ENCODE peak calls at places on chromosomes 13 and 19, in four cellular contexts. One of them, this sample, is unnamed.

GRCh38 chr19:37551123-37551993 is 43.2 kb downstream of the ZNF571 start:
- DNase-seq in WTC11: peak
- DNase-seq in HepG2: no peak
- DNase-seq in K562: peak
- DNase-seq in this sample: no peak

GRCh38 chr19:41682437-41682836 is 5.6 kb downstream of the CEACAM7 start:
- DNase-seq in HepG2: no peak
- DNase-seq in K562: no peak
- DNase-seq in WTC11: no peak
- DNase-seq in this sample: no peak

GRCh38 chr13:94333131-94333820 is 146.2 kb downstream of the DCT start:
- DNase-seq in WTC11: no peak
- DNase-seq in HepG2: no peak
- DNase-seq in K562: no peak
- DNase-seq in this sample: no peak

GRCh38 chr19:53903055-53903680 is 5.9 kb upstream of the CACNG7 start:
- DNase-seq in WTC11: peak
- DNase-seq in K562: peak
- DNase-seq in HepG2: peak
- DNase-seq in this sample: no peak

GRCh38 chr19:12126707-12127106 is 13.4 kb downstream of the ZNF20 start:
- DNase-seq in K562: peak
- DNase-seq in HepG2: peak
- DNase-seq in WTC11: peak
- DNase-seq in this sample: no peak

GRCh38 chr13:88919970-88920628 is 1248.9 kb downstream of the SLITRK5 start:
- DNase-seq in HepG2: no peak
- DNase-seq in WTC11: no peak
- DNase-seq in K562: no peak
- DNase-seq in this sample: no peak

GRCh38 chr19:15332311-15332996 is at the start of gene BRD4:
- DNase-seq in HepG2: no peak
- DNase-seq in WTC11: peak
- DNase-seq in K562: peak
- DNase-seq in this sample: peak

GRCh38 chr19:11191934-11192333 is 5.4 kb downstream of the KANK2 start:
- DNase-seq in HepG2: no peak
- DNase-seq in WTC11: no peak
- DNase-seq in K562: no peak
- DNase-seq in this sample: no peak

GRCh38 chr19:56150358-56150757 is 9.3 kb downstream of the ZNF444 start:
- DNase-seq in WTC11: no peak
- DNase-seq in HepG2: no peak
- DNase-seq in K562: no peak
- DNase-seq in this sample: no peak

GRCh38 chr19:32870154-32870573 is 597 bp upstream of the SLC7A9 start:
- DNase-seq in WTC11: peak
- DNase-seq in HepG2: peak
- DNase-seq in K562: no peak
- DNase-seq in this sample: no peak

GRCh38 chr13:109776575-109776974 is 9.8 kb downstream of the IRS2 start:
- DNase-seq in HepG2: no peak
- DNase-seq in K562: no peak
- DNase-seq in WTC11: no peak
- DNase-seq in this sample: no peak

GRCh38 chr13:25085125-25085742 is 10.7 kb upstream of the PABPC3 start:
- DNase-seq in K562: peak
- DNase-seq in WTC11: peak
- DNase-seq in HepG2: peak
- DNase-seq in this sample: peak

GRCh38 chr13:33204130-33204927 is 81.2 kb downstream of the STARD13 start:
- DNase-seq in WTC11: no peak
- DNase-seq in K562: no peak
- DNase-seq in HepG2: no peak
- DNase-seq in this sample: no peak

GRCh38 chr19:42090687-42091086 is 14.7 kb downstream of the ZNF574 start:
- DNase-seq in WTC11: no peak
- DNase-seq in K562: no peak
- DNase-seq in HepG2: no peak
- DNase-seq in this sample: no peak

GRCh38 chr13:23928985-23929384 is 31.7 kb upstream of the C1QTNF9B start:
- DNase-seq in WTC11: no peak
- DNase-seq in K562: no peak
- DNase-seq in HepG2: no peak
- DNase-seq in this sample: no peak

GRCh38 chr13:38933786-38934185 is 56.8 kb downstream of the STOML3 start:
- DNase-seq in WTC11: no peak
- DNase-seq in K562: no peak
- DNase-seq in HepG2: no peak
- DNase-seq in this sample: no peak

GRCh38 chr19:43765109-43765876 is 10.5 kb upstream of the SMG9 start:
- DNase-seq in HepG2: peak
- DNase-seq in K562: peak
- DNase-seq in WTC11: no peak
- DNase-seq in this sample: no peak

GRCh38 chr19:34287676-34288140 is 33.4 kb downstream of the GARRE1 start:
- DNase-seq in WTC11: no peak
- DNase-seq in HepG2: no peak
- DNase-seq in K562: no peak
- DNase-seq in this sample: no peak

GRCh38 chr19:43416951-43417623 is 2.4 kb downstream of the TEX101 start:
- DNase-seq in WTC11: no peak
- DNase-seq in K562: no peak
- DNase-seq in HepG2: no peak
- DNase-seq in this sample: no peak

GRCh38 chr13:45548281-45548680 is 67.3 kb downstream of the ERICH6B start:
- DNase-seq in K562: no peak
- DNase-seq in WTC11: no peak
- DNase-seq in HepG2: no peak
- DNase-seq in this sample: no peak

GRCh38 chr19:12685831-12686230 is 2.0 kb upstream of the GNG14 start:
- DNase-seq in K562: no peak
- DNase-seq in HepG2: no peak
- DNase-seq in WTC11: no peak
- DNase-seq in this sample: no peak

GRCh38 chr19:48698046-48698445 is 2.3 kb downstream of the FUT2 start:
- DNase-seq in K562: peak
- DNase-seq in WTC11: no peak
- DNase-seq in HepG2: no peak
- DNase-seq in this sample: no peak

GRCh38 chr13:40496035-40496810 is 170.2 kb downstream of the FOXO1 start:
- DNase-seq in WTC11: no peak
- DNase-seq in HepG2: no peak
- DNase-seq in K562: no peak
- DNase-seq in this sample: no peak

GRCh38 chr13:22193070-22193469 is 522.2 kb downstream of the FGF9 start:
- DNase-seq in HepG2: no peak
- DNase-seq in K562: no peak
- DNase-seq in WTC11: no peak
- DNase-seq in this sample: no peak

GRCh38 chr19:8515317-8515716 is 1.4 kb upstream of the ZNF414 start:
- DNase-seq in K562: peak
- DNase-seq in HepG2: no peak
- DNase-seq in WTC11: no peak
- DNase-seq in this sample: no peak

GRCh38 chr13:40376296-40376849 is 290.1 kb downstream of the FOXO1 start:
- DNase-seq in HepG2: no peak
- DNase-seq in WTC11: no peak
- DNase-seq in K562: no peak
- DNase-seq in this sample: no peak

GRCh38 chr13:51614350-51614786 is 30.1 kb downstream of the WDFY2 start:
- DNase-seq in HepG2: no peak
- DNase-seq in K562: no peak
- DNase-seq in WTC11: no peak
- DNase-seq in this sample: no peak

GRCh38 chr19:38809592-38810252 is 3.0 kb downstream of the LGALS4 start:
- DNase-seq in HepG2: no peak
- DNase-seq in K562: no peak
- DNase-seq in WTC11: no peak
- DNase-seq in this sample: no peak

GRCh38 chr13:73914119-73914518 is 220.1 kb downstream of the KLF12 start:
- DNase-seq in K562: no peak
- DNase-seq in WTC11: no peak
- DNase-seq in HepG2: no peak
- DNase-seq in this sample: no peak

GRCh38 chr19:7605490-7606222 is 10.0 kb downstream of the CAMSAP3 start:
- DNase-seq in WTC11: peak
- DNase-seq in HepG2: peak
- DNase-seq in K562: peak
- DNase-seq in this sample: peak

GRCh38 chr13:54356849-54357248 is 1328.2 kb downstream of the OLFM4 start:
- DNase-seq in WTC11: no peak
- DNase-seq in K562: no peak
- DNase-seq in HepG2: no peak
- DNase-seq in this sample: no peak

GRCh38 chr19:4870025-4870700 is 2.7 kb upstream of the PLIN3 start:
- DNase-seq in HepG2: peak
- DNase-seq in WTC11: no peak
- DNase-seq in K562: peak
- DNase-seq in this sample: no peak

GRCh38 chr19:23470873-23471555 is 75.7 kb upstream of the ZNF91 start:
- DNase-seq in HepG2: no peak
- DNase-seq in K562: no peak
- DNase-seq in WTC11: peak
- DNase-seq in this sample: no peak

GRCh38 chr13:112901951-112902651 is 66.9 kb upstream of the MCF2L start:
- DNase-seq in HepG2: no peak
- DNase-seq in WTC11: peak
- DNase-seq in K562: no peak
- DNase-seq in this sample: no peak

GRCh38 chr13:38819596-38819995 is 132.7 kb downstream of the FREM2 start:
- DNase-seq in K562: no peak
- DNase-seq in WTC11: no peak
- DNase-seq in HepG2: no peak
- DNase-seq in this sample: no peak

GRCh38 chr13:25927966-25928365 is 123.8 kb downstream of the SHISA2 start:
- DNase-seq in K562: no peak
- DNase-seq in HepG2: no peak
- DNase-seq in WTC11: no peak
- DNase-seq in this sample: no peak

GRCh38 chr13:78015782-78016181 is 97.2 kb upstream of the EDNRB start:
- DNase-seq in K562: no peak
- DNase-seq in WTC11: no peak
- DNase-seq in HepG2: no peak
- DNase-seq in this sample: no peak

DNA sequence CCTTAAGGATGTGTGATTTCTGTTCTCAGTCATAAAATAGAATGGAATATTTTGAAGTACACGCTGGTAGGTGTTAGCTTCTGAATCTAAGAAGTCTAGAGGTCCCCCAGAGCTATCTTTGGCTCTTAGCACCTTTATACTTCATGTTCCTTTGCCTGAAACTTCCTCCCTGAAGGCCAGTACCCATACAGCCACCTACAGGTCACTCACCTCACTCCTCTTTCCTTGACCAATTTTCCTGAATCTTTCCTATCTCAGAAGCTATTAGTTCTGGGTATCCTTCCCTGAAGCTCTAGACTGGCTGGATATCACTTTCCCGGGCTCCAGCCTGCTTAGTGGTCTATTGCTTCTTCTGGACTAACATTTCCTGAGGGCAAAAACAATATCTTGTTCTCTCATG is 93.4 kb upstream of the EDNRB start:
- DNase-seq in HepG2: no peak
- DNase-seq in K562: no peak
- DNase-seq in WTC11: no peak
- DNase-seq in this sample: no peak
- TF ChIP-seq ELF4 in HepG2: no peak
- TF ChIP-seq ELF4 in K562: no peak
- TF ChIP-seq ELF4 in WTC11: no peak
- TF ChIP-seq ELF4 in this sample: no peak

DNA sequence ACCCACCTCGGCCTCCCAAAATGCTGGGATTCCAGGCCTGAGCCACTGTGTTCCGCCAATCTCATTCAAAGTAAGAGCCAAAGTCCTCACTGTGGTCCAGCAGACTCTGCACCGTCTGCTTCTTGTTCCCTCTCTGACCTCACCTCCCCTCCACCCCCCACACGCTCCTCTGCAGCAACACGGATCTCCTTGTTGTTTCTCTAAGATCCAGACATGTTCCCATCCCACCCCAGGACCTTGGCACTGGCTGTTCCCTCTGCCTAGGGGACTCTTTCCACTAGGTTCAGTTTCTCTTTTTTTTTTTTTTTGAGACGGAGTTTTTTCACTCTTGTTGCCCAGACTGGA is 38.4 kb downstream of the LTBP4 start:
- DNase-seq in WTC11: no peak
- DNase-seq in K562: no peak
- DNase-seq in HepG2: no peak
- DNase-seq in this sample: no peak
- TF ChIP-seq ELF4 in WTC11: no peak
- TF ChIP-seq ELF4 in K562: no peak
- TF ChIP-seq ELF4 in HepG2: no peak
- TF ChIP-seq ELF4 in this sample: no peak

GRCh38 chr13:110913322-110913721 is 1.5 kb downstream of the ANKRD10 start:
- DNase-seq in K562: no peak
- DNase-seq in WTC11: no peak
- DNase-seq in HepG2: peak
- DNase-seq in this sample: no peak
- TF ChIP-seq ELF4 in K562: no peak
- TF ChIP-seq ELF4 in WTC11: no peak
- TF ChIP-seq ELF4 in HepG2: no peak
- TF ChIP-seq ELF4 in this sample: no peak

DNA sequence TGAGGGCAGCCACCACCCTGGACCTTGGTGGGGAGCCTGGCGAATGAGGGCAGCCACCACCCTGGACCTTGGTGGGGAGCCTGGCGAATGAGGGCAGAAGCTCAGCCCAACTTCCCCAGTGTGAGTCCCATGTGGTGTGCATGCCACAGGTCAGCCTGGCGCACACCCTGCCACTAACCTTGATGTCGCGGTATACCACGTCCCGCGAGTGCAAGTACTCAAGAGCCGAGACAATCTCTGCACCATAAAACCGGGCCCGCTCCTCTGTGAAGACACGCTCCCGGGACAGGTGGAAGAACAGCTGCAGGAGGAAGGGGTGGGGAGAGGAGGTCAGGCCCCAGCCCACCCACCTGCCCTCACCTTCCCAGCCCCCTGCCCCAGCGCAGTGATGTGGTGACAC is 11.3 kb upstream of the CCNP start:
- DNase-seq in WTC11: no peak
- DNase-seq in HepG2: no peak
- DNase-seq in K562: no peak
- DNase-seq in this sample: no peak
- TF ChIP-seq ELF4 in WTC11: no peak
- TF ChIP-seq ELF4 in HepG2: no peak
- TF ChIP-seq ELF4 in K562: no peak
- TF ChIP-seq ELF4 in this sample: no peak

DNA sequence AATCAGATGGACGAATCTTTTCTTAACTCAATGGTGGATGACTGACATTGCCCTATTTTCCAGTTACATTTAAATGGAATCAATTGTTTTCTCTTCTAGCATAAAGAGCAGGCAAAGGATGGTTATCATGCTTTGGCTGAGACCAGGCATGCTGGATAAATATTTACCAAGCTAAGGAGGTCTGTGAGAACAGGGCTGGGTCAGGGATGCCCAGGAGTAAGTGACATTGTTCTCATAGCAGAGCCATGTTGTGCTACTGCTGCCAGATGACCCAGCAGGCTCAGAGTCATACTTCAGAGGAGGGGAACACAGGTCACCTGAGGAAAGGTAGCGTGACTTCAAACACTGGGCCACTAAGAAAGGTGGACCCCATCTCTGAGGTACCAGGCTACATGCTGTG is 116.0 kb upstream of the RNF113B start:
- DNase-seq in K562: no peak
- DNase-seq in WTC11: no peak
- DNase-seq in HepG2: peak
- DNase-seq in this sample: no peak
- TF ChIP-seq ELF4 in K562: no peak
- TF ChIP-seq ELF4 in WTC11: no peak
- TF ChIP-seq ELF4 in HepG2: no peak
- TF ChIP-seq ELF4 in this sample: no peak